ENCODE peak calls at places on chromosomes 7 and 10, in four cellular contexts. One of them, this sample, is unnamed.

GRCh38 chr10:16996530-16996964 is 133.1 kb downstream of the CUBN start:
- DNase-seq in GM10248: no peak
- DNase-seq in D341Med: no peak
- DNase-seq in HS-5: no peak
- DNase-seq in this sample: no peak

GRCh38 chr7:2523461-2523905 is 3.9 kb downstream of the LFNG start:
- DNase-seq in D341Med: no peak
- DNase-seq in GM10248: no peak
- DNase-seq in HS-5: no peak
- DNase-seq in this sample: no peak

GRCh38 chr7:84895563-84895962 is 291.3 kb downstream of the SEMA3D start:
- DNase-seq in D341Med: no peak
- DNase-seq in HS-5: no peak
- DNase-seq in GM10248: no peak
- DNase-seq in this sample: no peak

GRCh38 chr10:99595236-99595635 is 25.0 kb downstream of the SLC25A28 start:
- DNase-seq in D341Med: no peak
- DNase-seq in HS-5: no peak
- DNase-seq in GM10248: no peak
- DNase-seq in this sample: no peak

GRCh38 chr10:100485336-100485735 is 22.5 kb downstream of the WNT8B start:
- DNase-seq in HS-5: no peak
- DNase-seq in D341Med: no peak
- DNase-seq in GM10248: no peak
- DNase-seq in this sample: no peak

GRCh38 chr10:30818010-30818660 is 188.6 kb upstream of the LYZL2 start:
- DNase-seq in HS-5: no peak
- DNase-seq in D341Med: no peak
- DNase-seq in GM10248: no peak
- DNase-seq in this sample: no peak

GRCh38 chr7:134699871-134700270 is 53.2 kb downstream of the BPGM start:
- DNase-seq in GM10248: no peak
- DNase-seq in HS-5: no peak
- DNase-seq in D341Med: no peak
- DNase-seq in this sample: no peak

GRCh38 chr10:17640331-17640816 is 3.6 kb upstream of the STAM start:
- DNase-seq in HS-5: no peak
- DNase-seq in GM10248: no peak
- DNase-seq in D341Med: no peak
- DNase-seq in this sample: no peak

GRCh38 chr10:119737827-119738226 is 12.0 kb downstream of the INPP5F start:
- DNase-seq in GM10248: no peak
- DNase-seq in HS-5: peak
- DNase-seq in D341Med: no peak
- DNase-seq in this sample: peak

GRCh38 chr7:114539575-114539974 is 125.0 kb downstream of the FOXP2 start:
- DNase-seq in D341Med: peak
- DNase-seq in HS-5: no peak
- DNase-seq in GM10248: no peak
- DNase-seq in this sample: no peak

GRCh38 chr7:4638781-4639575 is 43.1 kb upstream of the FOXK1 start:
- DNase-seq in HS-5: no peak
- DNase-seq in GM10248: no peak
- DNase-seq in D341Med: no peak
- DNase-seq in this sample: no peak

GRCh38 chr10:82796510-82796909 is 921.5 kb downstream of the NRG3 start:
- DNase-seq in GM10248: no peak
- DNase-seq in HS-5: no peak
- DNase-seq in D341Med: no peak
- DNase-seq in this sample: no peak

GRCh38 chr7:121489440-121489839 is 93.3 kb upstream of the FAM3C start:
- DNase-seq in HS-5: no peak
- DNase-seq in D341Med: no peak
- DNase-seq in GM10248: no peak
- DNase-seq in this sample: no peak

GRCh38 chr7:136036336-136036735 is 59.2 kb upstream of the MTPN start:
- DNase-seq in GM10248: no peak
- DNase-seq in D341Med: no peak
- DNase-seq in HS-5: no peak
- DNase-seq in this sample: no peak

GRCh38 chr10:64637939-64638338 is 1116.7 kb downstream of the REEP3 start:
- DNase-seq in D341Med: no peak
- DNase-seq in GM10248: no peak
- DNase-seq in HS-5: no peak
- DNase-seq in this sample: no peak

GRCh38 chr10:49104323-49104722 is 11.0 kb downstream of the VSTM4 start:
- DNase-seq in HS-5: no peak
- DNase-seq in D341Med: no peak
- DNase-seq in GM10248: no peak
- DNase-seq in this sample: no peak

GRCh38 chr10:14048930-14049613 is 281.7 kb downstream of the FRMD4A start:
- DNase-seq in HS-5: no peak
- DNase-seq in D341Med: no peak
- DNase-seq in GM10248: no peak
- DNase-seq in this sample: no peak

GRCh38 chr7:6272481-6273323 is at the start of gene CYTH3:
- DNase-seq in GM10248: peak
- DNase-seq in HS-5: no peak
- DNase-seq in D341Med: peak
- DNase-seq in this sample: no peak

GRCh38 chr10:103594326-103594725 is 100.8 kb downstream of the NEURL1 start:
- DNase-seq in D341Med: no peak
- DNase-seq in GM10248: no peak
- DNase-seq in HS-5: no peak
- DNase-seq in this sample: no peak

GRCh38 chr7:128833148-128833938 is 3.1 kb downstream of the FLNC start:
- DNase-seq in D341Med: no peak
- DNase-seq in GM10248: no peak
- DNase-seq in HS-5: no peak
- DNase-seq in this sample: no peak

GRCh38 chr10:50739618-50740350 is at the start of gene ASAH2B:
- DNase-seq in GM10248: peak
- DNase-seq in D341Med: peak
- DNase-seq in HS-5: peak
- DNase-seq in this sample: no peak

GRCh38 chr10:62924344-62924748 is 108.2 kb upstream of the EGR2 start:
- DNase-seq in GM10248: no peak
- DNase-seq in HS-5: no peak
- DNase-seq in D341Med: peak
- DNase-seq in this sample: peak

GRCh38 chr10:34290412-34291082 is 524.5 kb downstream of the PARD3 start:
- DNase-seq in D341Med: no peak
- DNase-seq in HS-5: peak
- DNase-seq in GM10248: no peak
- DNase-seq in this sample: no peak